ENCODE peak calls at places on chromosomes 5 and 9, in nine cellular contexts. L is left lung, A is transverse colon, R is spleen, F is A549, E is lower lobe of right lung, J is upper lobe of right lung, I is heart left ventricle, T is heart right ventricle. G is an unnamed sample.

GRCh38 chr5:167072225-167072624 is 1219.2 kb upstream of the WWC1 start:
- DNase-seq in F (no peak), L (no peak), E (no peak), I (no peak), A (no peak), R (no peak), J (no peak), T (no peak), G (peak; percentile 22)

GRCh38 chr9:97220894-97221477 is 86.5 kb upstream of the CCDC180 start:
- DNase-seq in L (no peak), R (no peak), T (no peak), J (no peak), I (no peak), F (no peak), E (no peak), A (no peak), G (no peak)

GRCh38 chr9:79611091-79611614 is 39.4 kb downstream of the TLE4 start:
- DNase-seq in L (no peak), I (no peak), J (no peak), A (no peak), F (no peak), R (no peak), E (no peak), T (no peak), G (peak; percentile 32)

GRCh38 chr5:89353837-89354551 is 471.0 kb upstream of the MEF2C start:
- DNase-seq in T (no peak), F (no peak), L (no peak), E (no peak), J (no peak), I (no peak), A (no peak), R (no peak), G (no peak)

GRCh38 chr5:14671414-14671813 is 6.9 kb downstream of the OTULIN start:
- DNase-seq in A (no peak), I (no peak), R (no peak), F (peak; percentile 19), T (no peak), L (no peak), E (no peak), J (no peak), G (peak; percentile 7)

GRCh38 chr5:82720764-82721163 is 356.4 kb downstream of the TMEM167A start:
- DNase-seq in F (no peak), R (no peak), E (no peak), J (no peak), L (no peak), I (no peak), A (no peak), T (no peak), G (no peak)

GRCh38 chr5:421901-422300 is 21.1 kb upstream of the EXOC3 start:
- DNase-seq in J (peak; percentile 60), T (no peak), E (peak; percentile 38), F (no peak), L (no peak), A (no peak), I (no peak), R (no peak), G (no peak)

GRCh38 chr9:136848393-136849037 is 694 bp upstream of the PHPT1 start:
- DNase-seq in F (peak; percentile 56), E (no peak), T (peak; percentile 57), A (peak; percentile 54), J (peak; percentile 77), L (peak; percentile 53), I (no peak), R (no peak), G (no peak)

GRCh38 chr5:62312674-62313073 is 6.7 kb downstream of the KIF2A start:
- DNase-seq in R (no peak), J (no peak), E (no peak), I (no peak), L (no peak), A (no peak), F (no peak), T (no peak), G (no peak)
- H3K4me1 ChIP-seq in R (peaks cover 66% of the 10 kb centered on the region), J (peaks cover 7% of the 10 kb centered on the region), E (peaks cover 7% of the 10 kb centered on the region), I (peaks cover 15% of the 10 kb centered on the region), L (peaks cover 3% of the 10 kb centered on the region), A (peaks cover 4% of the 10 kb centered on the region), F (peaks cover 43% of the 10 kb centered on the region), T (peaks cover 57% of the 10 kb centered on the region), G (peaks cover 11% of the 10 kb centered on the region)

DNA sequence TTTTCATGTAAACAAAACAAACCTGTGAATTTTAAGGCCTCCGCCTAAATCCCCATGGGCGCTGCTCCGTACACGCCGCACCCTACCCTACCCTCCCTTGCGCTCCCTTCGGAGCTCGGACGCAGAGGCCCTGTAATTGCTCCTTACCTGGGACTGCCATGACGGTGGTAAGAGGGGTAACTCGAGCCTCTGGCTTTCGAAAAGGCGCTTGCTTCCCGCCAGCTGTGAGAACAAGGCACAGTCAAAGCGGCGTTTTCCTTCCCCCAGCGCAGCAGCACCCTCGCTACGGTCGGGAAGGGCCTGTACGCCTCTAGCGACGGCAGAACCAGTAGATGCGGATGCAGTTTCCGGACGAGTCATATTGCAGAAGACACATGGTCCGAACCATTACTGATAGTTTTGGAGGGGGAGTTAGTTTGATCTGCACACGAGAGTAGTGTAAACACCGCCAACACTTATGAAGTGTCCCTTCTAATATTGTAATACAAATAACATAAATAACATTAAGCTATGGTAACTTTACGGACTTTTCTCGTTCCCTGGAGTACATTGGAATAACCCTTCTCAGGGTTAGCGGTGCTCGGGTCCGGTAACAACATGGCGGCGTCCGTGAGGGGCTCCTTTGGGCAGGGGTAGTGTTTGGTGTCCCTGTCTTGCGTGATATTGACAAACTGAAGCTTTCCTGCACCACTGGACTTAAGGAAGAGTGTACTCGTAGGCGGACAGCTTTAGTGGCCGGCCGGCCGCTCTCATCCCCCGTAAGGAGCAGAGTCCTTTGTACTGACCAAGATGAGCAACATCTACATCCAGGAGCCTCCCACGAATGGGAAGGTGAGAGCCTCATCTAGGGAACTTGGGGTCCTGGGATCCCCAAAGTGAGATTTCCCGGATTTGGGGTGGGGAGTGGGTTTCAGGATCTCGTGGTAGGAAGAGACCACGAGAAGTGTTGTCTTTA is at the start of the genes CWC27 and SREK1IP1:
- DNase-seq in F (peak; percentile 92), L (peak; percentile 87), A (peak; percentile 86), T (peak; percentile 82), E (peak; percentile 85), J (peak; percentile 89), I (peak; percentile 86), R (peak; percentile 95), G (peak; percentile 81)
- TF ChIP-seq CTCF in F (no peak), L (no peak), A (no peak), T (no peak), E (peak; percentile 20), J (peak; percentile 27), I (no peak), R (no peak), G (peak; percentile 18)

GRCh38 chr5:73274121-73274520 is 101.1 kb downstream of the TMEM174 start:
- DNase-seq in A (no peak), R (no peak), E (no peak), F (no peak), J (no peak), I (no peak), T (no peak), L (no peak), G (no peak)

GRCh38 chr5:73272351-73272750 is 99.4 kb downstream of the TMEM174 start:
- DNase-seq in R (no peak), L (no peak), F (no peak), J (no peak), I (no peak), T (no peak), E (no peak), A (no peak), G (no peak)

GRCh38 chr5:73273379-73274050 is 100.5 kb downstream of the TMEM174 start:
- DNase-seq in T (no peak), R (no peak), L (no peak), F (peak; percentile 83), A (no peak), J (no peak), E (no peak), I (no peak), G (no peak)

GRCh38 chr5:73278693-73279092 is 105.7 kb downstream of the TMEM174 start:
- DNase-seq in L (no peak), T (no peak), F (no peak), J (no peak), A (no peak), I (no peak), E (peak; percentile 55), R (no peak), G (peak; percentile 94)

DNA sequence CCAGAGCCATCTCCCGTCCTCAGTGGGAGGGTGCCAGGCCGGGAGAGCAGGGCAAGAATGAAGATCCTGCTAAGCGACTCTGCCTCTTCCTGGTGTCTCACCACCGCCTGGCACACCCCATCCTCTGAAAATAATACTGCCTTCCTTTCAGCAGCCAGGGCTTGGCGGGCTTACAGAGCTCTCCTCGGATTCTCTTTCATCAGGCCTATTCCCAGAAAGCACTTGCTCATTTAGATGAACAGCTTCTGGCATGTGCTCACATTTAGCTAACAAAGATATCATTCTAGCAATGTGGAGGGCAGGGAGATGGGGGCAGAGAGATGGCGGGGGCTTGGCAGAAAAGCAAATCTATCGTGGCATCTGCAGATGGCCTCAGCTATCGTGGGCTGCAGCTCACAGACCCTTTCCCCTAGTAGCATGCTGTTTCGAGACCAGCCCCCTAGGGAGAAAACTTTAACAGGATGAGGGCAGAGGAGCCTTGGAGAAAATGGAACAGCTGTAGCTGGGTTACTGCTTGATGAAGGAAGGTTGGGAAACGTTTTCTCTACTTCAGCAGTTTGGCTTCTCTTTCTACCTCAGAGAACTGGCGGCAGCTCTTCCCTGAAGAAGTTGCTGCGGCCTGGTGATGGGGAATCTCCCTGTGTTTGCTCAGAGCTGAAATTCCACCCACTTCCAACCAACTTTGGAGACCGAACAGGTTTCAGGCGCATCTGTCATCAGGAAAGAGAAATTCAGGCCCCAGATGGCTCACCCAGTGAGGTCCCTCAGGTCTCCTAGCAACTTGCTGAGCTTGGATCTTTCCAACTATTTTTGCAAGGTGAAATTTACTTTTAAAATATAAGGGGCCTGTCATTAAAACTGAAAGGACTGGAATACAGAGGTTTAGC is 102.1 kb downstream of the TMEM174 start:
- DNase-seq in L (no peak), J (no peak), T (no peak), I (no peak), A (no peak), E (no peak), R (no peak), F (no peak), G (no peak)
- H3K27ac ChIP-seq in L (no peak overlapping the region), J (no peak overlapping the region), T (no peak overlapping the region), I (no peak overlapping the region), A (peak overlapping the region; percentile 35), E (no peak overlapping the region), R (no peak overlapping the region), F (no peak overlapping the region), G (no peak overlapping the region)

GRCh38 chr5:157485340-157485739 is 25.3 kb downstream of the NIPAL4 start:
- DNase-seq in A (no peak), L (no peak), R (no peak), T (no peak), J (no peak), F (no peak), E (no peak), I (no peak), G (no peak)
- H3K4me1 ChIP-seq in A (peaks cover 6% of the 10 kb centered on the region), L (no peaks in the 10 kb centered on the region), R (peaks cover 59% of the 10 kb centered on the region), T (peaks cover 12% of the 10 kb centered on the region), J (no peaks in the 10 kb centered on the region), F (no peaks in the 10 kb centered on the region), E (no peaks in the 10 kb centered on the region), I (peaks cover 7% of the 10 kb centered on the region), G (no peaks in the 10 kb centered on the region)

G was measured in foreskin keratinocyte.